ENCODE peak calls at places on chromosomes 3 and 15, in eight cellular contexts. B, X, R, O, D, H, T and K are unnamed samples.

GRCh38 chr3:129942296-129942695 is 32.2 kb upstream of the TRH start:
- DNase-seq in T (peak), X (no peak), O (peak), H (no peak), R (no peak), B (peak), D (no peak), K (peak)

GRCh38 chr15:50206020-50206419 is 24.0 kb downstream of the SLC27A2 start:
- DNase-seq in O (no peak), R (no peak), H (no peak), X (no peak), D (no peak), B (no peak), T (no peak), K (no peak)

GRCh38 chr3:114525278-114525677 is 231.4 kb downstream of the TIGIT start:
- DNase-seq in B (peak), O (no peak), R (no peak), D (no peak), T (peak), X (no peak), H (no peak), K (no peak)

GRCh38 chr3:151265866-151266265 is 12.5 kb downstream of the P2RY14 start:
- DNase-seq in X (no peak), O (no peak), B (no peak), R (no peak), D (no peak), H (no peak), T (no peak), K (no peak)

GRCh38 chr3:19427417-19428149 is 279.3 kb downstream of the KCNH8 start:
- DNase-seq in T (no peak), O (no peak), D (no peak), X (no peak), B (no peak), R (no peak), H (no peak), K (no peak)

GRCh38 chr3:16841906-16842709 is 42.6 kb upstream of the PLCL2 start:
- DNase-seq in B (no peak), X (no peak), T (no peak), D (no peak), O (peak), R (peak), H (peak), K (peak)

GRCh38 chr15:29268706-29269484 is 727 bp downstream of the NSMCE3 start:
- DNase-seq in O (peak), D (peak), B (peak), R (peak), H (no peak), T (peak), X (no peak), K (peak)

GRCh38 chr15:42759093-42759492 is 22.2 kb upstream of the CDAN1 start:
- DNase-seq in H (no peak), X (no peak), T (no peak), B (no peak), D (no peak), R (no peak), O (no peak), K (no peak)

GRCh38 chr3:178960918-178961317 is 110.7 kb downstream of the ZMAT3 start:
- DNase-seq in R (no peak), T (no peak), B (no peak), H (no peak), O (no peak), D (no peak), X (no peak), K (no peak)

GRCh38 chr15:85047271-85047948 is 65.8 kb downstream of the PDE8A start:
- DNase-seq in H (no peak), T (peak), B (peak), O (no peak), D (peak), X (peak), R (no peak), K (peak)

GRCh38 chr3:42733501-42734262 is 31.1 kb upstream of the HHATL start:
- DNase-seq in T (no peak), O (peak), B (no peak), X (no peak), R (no peak), D (no peak), H (no peak), K (no peak)

GRCh38 chr3:23479026-23479425 is 275.9 kb downstream of the UBE2E2 start:
- DNase-seq in X (no peak), O (no peak), R (no peak), D (no peak), B (no peak), T (peak), H (no peak), K (peak)

GRCh38 chr3:114866430-114866829 is 280.7 kb downstream of the ZBTB20 start:
- DNase-seq in R (no peak), O (no peak), X (no peak), H (no peak), B (no peak), D (no peak), T (no peak), K (no peak)

GRCh38 chr3:123723527-123724168 is 138.8 kb upstream of the HACD2 start:
- DNase-seq in O (peak), R (no peak), H (peak), B (peak), T (peak), D (no peak), X (peak), K (peak)

GRCh38 chr3:25834346-25834745 is 44.5 kb downstream of the OXSM start:
- DNase-seq in B (no peak), T (no peak), D (no peak), X (no peak), H (no peak), R (no peak), O (no peak), K (no peak)

GRCh38 chr15:41124058-41124457 is 8.0 kb upstream of the INO80 start:
- DNase-seq in H (no peak), D (no peak), O (no peak), X (no peak), T (no peak), R (no peak), B (no peak), K (no peak)

GRCh38 chr3:171972965-171973364 is 66.4 kb upstream of the FNDC3B start:
- DNase-seq in H (no peak), O (no peak), X (no peak), T (peak), D (no peak), B (no peak), R (no peak), K (no peak)

GRCh38 chr3:150970665-150971327 is 1.7 kb downstream of the CLRN1 start:
- DNase-seq in O (no peak), D (peak), B (peak), X (peak), R (no peak), H (no peak), T (peak), K (peak)

GRCh38 chr15:68517285-68517711 is 61.5 kb upstream of the CORO2B start:
- DNase-seq in X (no peak), D (no peak), B (no peak), T (peak), H (no peak), O (no peak), R (no peak), K (peak)

GRCh38 chr3:144590854-144591253 is 619.2 kb downstream of the DIPK2A start:
- DNase-seq in R (no peak), H (no peak), D (peak), T (peak), X (peak), O (no peak), B (peak), K (peak)

GRCh38 chr15:64527263-64527984 is 67.0 kb downstream of the ZNF609 start:
- DNase-seq in X (peak), R (no peak), B (peak), H (no peak), O (no peak), D (peak), T (peak), K (peak)

GRCh38 chr3:58285334-58285733 is 20.7 kb upstream of the RPP14 start:
- DNase-seq in H (no peak), R (no peak), T (no peak), D (no peak), X (no peak), O (no peak), B (no peak), K (no peak)

GRCh38 chr15:89566141-89566540 is 9.1 kb upstream of the TICRR start:
- DNase-seq in R (no peak), D (no peak), B (no peak), T (peak), H (no peak), O (no peak), X (no peak), K (no peak)

GRCh38 chr3:139110072-139110830 is 65.6 kb upstream of the PRR23C start:
- DNase-seq in O (no peak), H (no peak), B (no peak), R (no peak), T (no peak), X (no peak), D (no peak), K (no peak)

GRCh38 chr3:42535981-42536784 is 33.7 kb downstream of the VIPR1 start:
- DNase-seq in O (peak), T (peak), X (no peak), B (no peak), H (no peak), D (no peak), R (no peak), K (peak)

GRCh38 chr3:150495563-150496168 is 50.6 kb downstream of the SERP1 start:
- DNase-seq in X (peak), O (no peak), T (peak), R (no peak), D (peak), H (peak), B (peak), K (peak)

GRCh38 chr3:124780767-124781485 is 50.7 kb downstream of the UMPS start:
- DNase-seq in H (no peak), D (no peak), R (no peak), B (peak), O (no peak), X (no peak), T (peak), K (peak)

GRCh38 chr3:179289295-179289694 is 33.5 kb upstream of the ZNF639 start:
- DNase-seq in R (no peak), H (no peak), T (no peak), O (no peak), D (no peak), X (no peak), B (no peak), K (no peak)

GRCh38 chr3:55662683-55663082 is 175.6 kb upstream of the WNT5A start:
- DNase-seq in R (no peak), X (peak), H (no peak), B (peak), O (no peak), T (peak), D (peak), K (peak)

GRCh38 chr3:50971487-50971924 is 296.8 kb downstream of the DOCK3 start:
- DNase-seq in T (peak), X (no peak), H (peak), B (peak), R (no peak), O (peak), D (peak), K (peak)

GRCh38 chr15:50262533-50262932 is 3.0 kb downstream of the HDC start:
- DNase-seq in O (peak), X (no peak), D (no peak), T (no peak), B (no peak), H (no peak), R (peak), K (no peak)

GRCh38 chr15:40344631-40345120 is 3.9 kb upstream of the CCDC9B start:
- DNase-seq in T (peak), O (peak), X (no peak), H (no peak), D (no peak), B (peak), R (no peak), K (peak)

GRCh38 chr3:48656061-48656840 is 6.4 kb downstream of the CELSR3 start:
- DNase-seq in O (peak), D (no peak), B (peak), H (no peak), T (peak), X (no peak), R (peak), K (peak)

GRCh38 chr15:74238984-74239645 is 3.0 kb downstream of the CCDC33 start:
- DNase-seq in R (no peak), D (no peak), H (peak), B (no peak), X (no peak), O (no peak), T (no peak), K (no peak)

GRCh38 chr15:72229076-72229946 is 1.7 kb downstream of the PKM start:
- DNase-seq in X (no peak), T (peak), B (peak), D (no peak), R (no peak), O (peak), H (no peak), K (no peak)

GRCh38 chr3:116443096-116443793 is 2.0 kb downstream of the LSAMP start:
- DNase-seq in H (no peak), D (no peak), T (peak), X (no peak), O (no peak), R (no peak), B (peak), K (no peak)

GRCh38 chr3:62873672-62874397 is 1.4 kb downstream of the CADPS start:
- DNase-seq in T (peak), O (no peak), X (no peak), B (peak), H (peak), R (no peak), D (no peak), K (peak)